ENCODE peak calls at places on chromosomes 3 and 15, in eight cellular contexts. M is PC-9, G is iPS DF 6.9, X is RWPE2, N is fibroblast of lung, O is ascending aorta, D is heart right ventricle, S is left ventricle myocardium inferior. K is an unnamed sample.

GRCh38 chr3:131285456-131285855 is 96.1 kb upstream of the NUDT16 start:
- DNase-seq in M (no peak), G (no peak), X (no peak), N (no peak), O (no peak), D (no peak), S (no peak), K (no peak)

GRCh38 chr3:124846189-124846588 is 41.0 kb downstream of the ITGB5 start:
- DNase-seq in M (peak; percentile 50), G (no peak), X (no peak), N (peak; percentile 76), O (no peak), D (no peak), S (no peak), K (no peak)

GRCh38 chr3:102125994-102126368 is 276.7 kb downstream of the NFKBIZ start:
- DNase-seq in M (peak; percentile 45), G (no peak), X (no peak), N (no peak), O (no peak), D (no peak), S (no peak), K (no peak)

GRCh38 chr15:48695088-48695834 is 49.8 kb upstream of the FBN1 start:
- DNase-seq in M (no peak), G (no peak), X (no peak), N (peak; percentile 98), O (no peak), D (no peak), S (no peak), K (no peak)

GRCh38 chr3:45479627-45480026 is 91.3 kb downstream of the LARS2 start:
- DNase-seq in M (peak; percentile 88), G (no peak), X (no peak), N (peak; percentile 94), O (no peak), D (no peak), S (no peak), K (no peak)

GRCh38 chr15:39025881-39026280 is 461.3 kb upstream of the RASGRP1 start:
- DNase-seq in M (no peak), G (no peak), X (no peak), N (no peak), O (no peak), D (no peak), S (no peak), K (no peak)

GRCh38 chr15:94047566-94047965 is 183.8 kb upstream of the MCTP2 start:
- DNase-seq in M (no peak), G (no peak), X (no peak), N (no peak), O (no peak), D (no peak), S (no peak), K (no peak)

GRCh38 chr3:64295594-64295993 is 70.3 kb upstream of the PRICKLE2 start:
- DNase-seq in M (no peak), G (no peak), X (no peak), N (peak; percentile 93), O (peak; percentile 15), D (no peak), S (no peak), K (no peak)

GRCh38 chr15:63501256-63502089 is 2.9 kb upstream of the USP3 start:
- DNase-seq in M (peak; percentile 57), G (no peak), X (peak; percentile 84), N (peak; percentile 93), O (peak; percentile 49), D (peak; percentile 86), S (peak; percentile 85), K (no peak)

GRCh38 chr3:48595075-48595525 is at the start of gene COL7A1:
- DNase-seq in M (no peak), G (no peak), X (no peak), N (no peak), O (no peak), D (no peak), S (no peak), K (no peak)

GRCh38 chr3:9688961-9689360 is 14.7 kb upstream of the CPNE9 start:
- DNase-seq in M (no peak), G (no peak), X (no peak), N (no peak), O (no peak), D (no peak), S (no peak), K (no peak)

GRCh38 chr3:9689757-9690156 is 13.9 kb upstream of the CPNE9 start:
- DNase-seq in M (no peak), G (no peak), X (no peak), N (no peak), O (no peak), D (no peak), S (no peak), K (no peak)

GRCh38 chr3:9691636-9692035 is 12.0 kb upstream of the CPNE9 start:
- DNase-seq in M (no peak), G (no peak), X (no peak), N (no peak), O (no peak), D (no peak), S (no peak), K (no peak)

GRCh38 chr3:9692416-9692815 is 11.2 kb upstream of the CPNE9 start:
- DNase-seq in M (no peak), G (no peak), X (no peak), N (no peak), O (no peak), D (no peak), S (no peak), K (no peak)

GRCh38 chr3:9690451-9691450 is 12.9 kb upstream of the CPNE9 start:
- DNase-seq in M (no peak), G (no peak), X (no peak), N (peak; percentile 30), O (no peak), D (no peak), S (no peak), K (no peak)
- H3K27ac ChIP-seq in M (no peak overlapping the region), G (no peak overlapping the region), X (no peak overlapping the region), N (no peak overlapping the region), O (no peak overlapping the region), D (no peak overlapping the region), S (peak overlapping the region; percentile 36), K (no peak overlapping the region)

GRCh38 chr15:28084547-28084946 is 14.6 kb downstream of the OCA2 start:
- DNase-seq in M (no peak), G (no peak), X (no peak), N (no peak), O (no peak), D (no peak), S (no peak), K (no peak)
- H3K27ac ChIP-seq in M (no peak overlapping the region), G (no peak overlapping the region), X (no peak overlapping the region), N (no peak overlapping the region), O (no peak overlapping the region), D (no peak overlapping the region), S (no peak overlapping the region), K (no peak overlapping the region)

DNA sequence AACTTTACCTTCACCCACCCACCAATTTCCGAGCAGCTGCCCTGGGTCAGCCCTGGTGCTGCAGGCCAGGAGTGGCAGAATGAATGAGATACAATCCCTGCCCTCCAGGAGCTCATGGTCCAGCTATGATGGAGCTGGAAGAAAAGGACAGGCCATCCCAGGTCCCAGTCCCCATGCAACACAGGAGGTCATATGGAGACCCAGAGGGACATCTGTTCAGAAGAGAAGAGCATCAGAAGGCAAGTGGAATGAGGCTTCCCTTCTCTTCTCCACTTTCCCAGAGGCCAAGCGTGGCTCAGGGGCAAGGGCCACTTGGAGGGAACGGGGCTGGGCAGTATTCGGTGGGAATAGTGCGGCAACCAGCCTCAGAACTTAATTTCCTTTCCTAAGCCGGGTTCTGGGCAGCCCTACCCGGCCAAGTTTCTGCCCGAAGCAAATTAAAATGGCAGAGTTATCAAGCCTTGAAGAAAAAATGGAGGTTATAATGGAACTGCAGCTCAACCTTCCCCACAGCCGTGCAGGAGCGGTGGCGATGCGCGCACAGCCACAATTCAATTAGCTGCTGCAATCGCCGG is 35.9 kb downstream of the TLE3 start:
- DNase-seq in M (no peak), G (no peak), X (no peak), N (no peak), O (no peak), D (no peak), S (no peak), K (no peak)
- H3K27ac ChIP-seq in M (no peak overlapping the region), G (no peak overlapping the region), X (no peak overlapping the region), N (peak overlapping the region; percentile 47), O (no peak overlapping the region), D (no peak overlapping the region), S (peak overlapping the region; percentile 1), K (peak overlapping the region; percentile 45)

DNA sequence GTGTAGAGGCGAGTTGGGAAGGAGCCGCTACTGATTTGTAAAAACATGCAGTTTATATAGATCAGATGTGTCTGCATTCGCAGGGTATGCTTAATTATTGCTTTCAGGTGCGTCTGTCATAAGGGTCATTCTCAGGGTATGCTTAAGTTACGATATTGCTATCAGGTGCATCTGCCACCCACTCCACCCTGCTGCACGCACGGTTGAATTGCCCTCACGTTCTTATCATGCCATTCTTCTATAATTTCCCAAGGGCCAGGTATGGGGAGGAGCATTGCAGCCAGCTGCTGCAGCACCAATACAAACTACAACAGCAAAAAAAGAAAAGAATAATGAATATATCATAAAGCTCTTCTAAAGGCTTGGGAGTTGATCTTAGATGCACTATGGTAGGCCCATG is 230.0 kb downstream of the KBTBD8 start:
- DNase-seq in M (no peak), G (no peak), X (no peak), N (no peak), O (no peak), D (no peak), S (no peak), K (no peak)
- H3K27ac ChIP-seq in M (no peak overlapping the region), G (no peak overlapping the region), X (no peak overlapping the region), N (no peak overlapping the region), O (no peak overlapping the region), D (no peak overlapping the region), S (no peak overlapping the region), K (no peak overlapping the region)

DNA sequence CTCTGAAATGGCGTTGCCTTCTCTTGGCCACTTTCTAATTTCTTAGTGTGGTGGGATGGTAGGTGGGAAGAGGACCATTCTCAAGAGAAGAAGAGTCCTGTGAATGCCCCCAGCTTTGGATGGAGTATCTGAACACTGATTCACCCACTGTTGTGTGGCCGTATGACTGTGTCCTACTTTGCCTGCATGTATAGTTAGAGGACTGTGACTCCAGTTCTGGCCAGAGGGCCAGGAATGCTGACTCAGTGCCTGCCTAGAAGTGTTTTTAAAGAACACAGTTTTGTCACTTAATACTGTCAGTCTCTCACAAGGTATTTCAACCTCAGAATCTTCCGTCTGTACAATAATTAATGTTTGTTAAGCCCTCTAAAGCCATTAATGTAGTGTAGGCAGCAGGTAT is 2.1 kb downstream of the SEC61A1 start:
- DNase-seq in M (no peak), G (no peak), X (no peak), N (peak; percentile 72), O (no peak), D (no peak), S (no peak), K (no peak)
- H3K27ac ChIP-seq in M (peak overlapping the region; percentile 10), G (no peak overlapping the region), X (no peak overlapping the region), N (peak overlapping the region; percentile 98), O (no peak overlapping the region), D (no peak overlapping the region), S (peak overlapping the region; percentile 96), K (no peak overlapping the region)

DNA sequence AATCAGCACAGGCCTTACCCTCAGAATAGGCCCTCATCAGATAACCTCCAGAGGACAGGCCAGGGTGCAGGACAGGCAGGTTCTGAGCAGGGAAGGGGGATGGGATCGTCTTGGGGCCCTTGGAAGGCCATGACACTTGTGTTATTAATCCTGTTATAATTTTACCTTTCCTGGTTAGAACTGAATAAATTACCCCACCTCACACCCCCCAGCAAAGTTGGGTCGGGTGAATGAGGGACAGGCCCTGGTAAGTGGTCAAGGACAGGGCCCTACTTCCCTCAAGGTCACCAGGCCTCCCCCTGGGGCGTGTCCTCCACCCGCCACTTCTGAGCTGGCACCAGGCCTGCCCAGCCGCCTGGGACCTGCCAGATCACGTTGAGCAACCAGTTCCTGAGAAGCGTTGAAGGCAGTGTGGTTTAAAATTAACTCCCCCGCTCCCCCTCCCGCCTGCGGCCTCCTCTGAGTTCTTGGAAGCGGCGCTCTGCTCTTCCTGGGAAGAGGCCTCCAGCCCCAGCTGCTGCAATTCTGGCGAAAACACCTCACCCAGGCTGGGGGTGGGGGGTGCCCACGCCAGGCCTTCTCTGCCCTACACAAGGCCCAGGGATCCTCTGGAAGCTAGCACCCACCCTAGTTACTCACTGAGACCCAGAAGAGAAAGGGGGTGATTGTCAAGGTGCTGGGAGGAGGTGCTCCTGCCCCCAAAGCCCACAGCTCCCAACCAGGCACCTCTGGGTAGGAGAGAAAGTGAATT is 10.6 kb downstream of the CISH start:
- DNase-seq in M (peak; percentile 76), G (no peak), X (peak; percentile 88), N (peak; percentile 96), O (peak; percentile 88), D (peak; percentile 97), S (peak; percentile 97), K (no peak)
- H3K27ac ChIP-seq in M (peak overlapping the region; percentile 39), G (no peak overlapping the region), X (peak overlapping the region; percentile 93), N (peak overlapping the region; percentile 85), O (peak overlapping the region; percentile 98), D (peak overlapping the region; percentile 99), S (peak overlapping the region; percentile 100), K (peak overlapping the region; percentile 46)